ENCODE peak calls at places on chromosomes 1 and 21, in four cellular contexts. X is naive thymus-derived CD4-positive, alpha-beta T cell; C is uterus; S is transverse colon. G is an unnamed sample. For H3K9me3, the result is how much of the 10 kb centered on the place peaks cover.

GRCh38 chr1:169193191-169193850 is 86.8 kb downstream of the ATP1B1 start:
- DNase-seq in X (no peak), C (peak), S (no peak), G (no peak)

GRCh38 chr1:1687846-1688245 is 4.7 kb downstream of the SLC35E2B start:
- DNase-seq in S (no peak), C (no peak), X (no peak), G (no peak)

GRCh38 chr1:146034976-146035469 is 13.5 kb upstream of the HJV start:
- DNase-seq in S (no peak), X (no peak), C (no peak), G (no peak)

GRCh38 chr1:86423873-86424272 is at the start of gene CLCA2:
- DNase-seq in C (no peak), X (no peak), S (no peak), G (no peak)

GRCh38 chr1:55235722-55236121 is 20.6 kb upstream of the USP24 start:
- DNase-seq in C (no peak), S (no peak), X (no peak), G (no peak)

GRCh38 chr1:236141447-236142357 is 637 bp upstream of the GPR137B start:
- DNase-seq in S (peak), C (peak), X (peak), G (no peak)

GRCh38 chr1:224673161-224673560 is 57.0 kb downstream of the CNIH3 start:
- DNase-seq in S (no peak), X (no peak), C (no peak), G (no peak)

GRCh38 chr1:205074513-205074912 is 9.7 kb downstream of the TMEM81 start:
- DNase-seq in C (no peak), S (no peak), X (no peak), G (no peak)

GRCh38 chr1:116706123-116706522 is 38.6 kb upstream of the IGSF3 start:
- DNase-seq in S (no peak), X (no peak), C (no peak), G (no peak)

GRCh38 chr1:229572286-229572685 is 13.8 kb upstream of the ABCB10 start:
- DNase-seq in X (no peak), C (no peak), S (no peak), G (no peak)

GRCh38 chr1:178098262-178098661 is 4.4 kb downstream of the RASAL2 start:
- DNase-seq in C (no peak), X (no peak), S (no peak), G (no peak)

GRCh38 chr21:38859852-38860251 is 54.1 kb downstream of the ETS2 start:
- DNase-seq in S (no peak), X (no peak), C (no peak), G (no peak)

GRCh38 chr1:8055973-8056372 is 29.9 kb upstream of the ERRFI1 start:
- DNase-seq in X (no peak), S (no peak), C (no peak), G (no peak)

GRCh38 chr21:37546949-37547614 is 180.5 kb downstream of the DYRK1A start:
- DNase-seq in X (peak), S (no peak), C (no peak), G (no peak)

GRCh38 chr21:42784276-42784675 is 95.1 kb downstream of the WDR4 start:
- DNase-seq in S (no peak), X (no peak), C (no peak), G (no peak)

GRCh38 chr21:18477059-18477458 is 73.5 kb upstream of the TMPRSS15 start:
- DNase-seq in S (no peak), X (no peak), C (no peak), G (no peak)

GRCh38 chr21:28207776-28208175 is 784.9 kb downstream of the LTN1 start:
- DNase-seq in X (no peak), S (no peak), C (no peak), G (no peak)
- H3K9me3 ChIP-seq in X (under half), S (under half), C (under half), G (under half)

DNA sequence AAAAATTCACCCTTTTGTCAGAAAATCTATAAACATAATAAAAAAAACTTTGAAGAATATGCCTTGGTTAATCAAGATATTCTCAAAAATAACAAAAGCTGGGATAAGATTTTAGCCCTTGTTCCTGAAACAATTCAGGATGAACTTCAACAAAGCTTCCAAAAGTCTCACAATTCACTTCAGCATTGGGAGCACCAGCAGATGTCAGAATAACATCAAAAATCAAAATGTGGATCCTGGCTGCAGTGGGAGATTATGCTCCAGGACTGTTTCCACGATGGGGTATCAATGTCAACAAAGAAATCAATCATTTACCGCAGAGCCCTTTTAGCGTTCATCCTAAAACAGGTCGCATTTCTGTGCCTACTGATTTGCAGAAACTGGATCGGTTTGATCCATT is 35.2 kb downstream of the ZNF670 start:
- DNase-seq in X (no peak), C (no peak), S (no peak), G (no peak)
- H3K9me3 ChIP-seq in X (half or more), C (under half), S (half or more), G (under half)

DNA sequence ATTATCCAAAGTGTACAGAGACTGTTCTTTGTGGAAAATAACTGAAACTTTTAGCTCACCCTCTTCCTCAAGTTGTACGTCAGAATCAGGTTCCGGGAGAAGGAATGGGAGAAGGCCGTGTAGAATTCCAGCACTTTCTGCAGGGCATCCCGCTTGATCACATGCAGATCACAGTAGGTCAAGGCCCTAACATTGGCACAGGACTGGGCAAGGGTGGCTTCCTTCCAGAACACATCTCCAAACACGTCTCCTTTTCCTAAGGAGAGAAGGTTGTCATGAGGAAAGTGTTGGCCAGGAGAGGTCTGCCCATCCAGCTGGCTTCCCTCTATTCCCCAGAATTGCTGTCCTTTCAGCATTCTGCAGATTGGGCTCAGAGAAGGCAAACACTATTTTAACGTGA is 358.7 kb downstream of the KCNH1 start:
- DNase-seq in S (no peak), C (no peak), X (no peak), G (no peak)
- H3K9me3 ChIP-seq in S (under half), C (under half), X (under half), G (under half)

GRCh38 chr21:44490405-44490804 is 35.1 kb downstream of the LRRC3 start:
- DNase-seq in X (no peak), S (no peak), C (no peak), G (no peak)
- H3K9me3 ChIP-seq in X (under half), S (under half), C (under half), G (under half)

GRCh38 chr1:152626688-152627087 is 3.8 kb upstream of the LCE3A start:
- DNase-seq in C (no peak), X (no peak), S (no peak), G (no peak)
- H3K9me3 ChIP-seq in C (under half), X (under half), S (under half), G (under half)

G was measured in T-helper 17 cell.